ENCODE peak calls at places on chromosomes 5 and 9, in ten cellular contexts. X is A549; D is gastrocnemius medialis; W is OCI-LY7; K is WERI-Rb-1; U is mammary epithelial cell; G is PC-3; A is psoas muscle; Z is lower lobe of right lung; C is CD8-positive, alpha-beta T cell. L is an unnamed sample.

GRCh38 chr5:60851681-60852080 is 7.6 kb upstream of the ELOVL7 start:
- DNase-seq in Z (no peak), U (no peak), K (no peak), X (no peak), W (no peak), A (no peak), C (no peak), G (no peak), D (no peak), L (no peak)

GRCh38 chr5:79511945-79512493 is 1.9 kb downstream of the HOMER1 start:
- DNase-seq in C (no peak), Z (no peak), D (no peak), W (no peak), A (no peak), X (no peak), U (no peak), G (no peak), K (no peak), L (no peak)

GRCh38 chr5:147973086-147973485 is 66.7 kb upstream of the C5orf46 start:
- DNase-seq in Z (no peak), X (no peak), U (no peak), W (no peak), K (no peak), A (no peak), D (no peak), G (peak), C (no peak), L (no peak)

GRCh38 chr5:168663276-168664004 is 84.3 kb upstream of the PANK3 start:
- DNase-seq in G (no peak), W (no peak), U (no peak), K (no peak), C (no peak), D (no peak), X (no peak), Z (no peak), A (no peak), L (no peak)

GRCh38 chr9:132014218-132014800 is 65.4 kb downstream of the MED27 start:
- DNase-seq in C (no peak), D (no peak), Z (no peak), K (no peak), W (no peak), G (no peak), A (no peak), U (no peak), X (no peak), L (no peak)

GRCh38 chr5:138790684-138791083 is 37.5 kb downstream of the CTNNA1 start:
- DNase-seq in W (no peak), D (no peak), Z (no peak), K (no peak), G (no peak), A (no peak), U (no peak), C (no peak), X (no peak), L (no peak)

GRCh38 chr5:168851902-168852321 is 272.7 kb upstream of the PANK3 start:
- DNase-seq in Z (no peak), X (no peak), K (no peak), D (no peak), U (peak), C (no peak), W (no peak), A (no peak), G (peak), L (no peak)

GRCh38 chr9:105510024-105510423 is 47.9 kb upstream of the FKTN start:
- DNase-seq in W (no peak), G (no peak), K (no peak), U (peak), D (no peak), Z (no peak), A (no peak), C (no peak), X (no peak), L (no peak)

GRCh38 chr5:120765189-120765588 is 301.1 kb downstream of the PRR16 start:
- DNase-seq in W (no peak), A (no peak), K (no peak), Z (no peak), D (no peak), U (no peak), X (no peak), G (no peak), C (no peak), L (no peak)

GRCh38 chr9:2234371-2234893 is 219.3 kb downstream of the SMARCA2 start:
- DNase-seq in U (peak), W (no peak), K (peak), Z (no peak), C (no peak), X (no peak), A (no peak), D (peak), G (peak), L (no peak)

GRCh38 chr5:146368137-146368536 is 29.5 kb downstream of the POU4F3 start:
- DNase-seq in U (peak), D (no peak), W (no peak), G (peak), A (no peak), X (no peak), C (no peak), Z (no peak), K (no peak), L (no peak)

GRCh38 chr9:96655198-96655851 is at the start of gene PRXL2C:
- DNase-seq in D (peak), C (peak), X (peak), K (peak), U (peak), A (peak), G (peak), Z (peak), W (no peak), L (peak)

GRCh38 chr5:19531374-19531952 is 456.5 kb downstream of the CDH18 start:
- DNase-seq in K (no peak), U (peak), X (no peak), A (no peak), G (peak), Z (no peak), D (no peak), W (no peak), C (no peak), L (no peak)

GRCh38 chr9:110213413-110214044 is 5.6 kb upstream of the C9orf152 start:
- DNase-seq in X (no peak), A (no peak), Z (no peak), W (no peak), K (no peak), U (peak), D (no peak), G (no peak), C (no peak), L (no peak)

GRCh38 chr5:148569948-148570347 is 84.4 kb downstream of the HTR4 start:
- DNase-seq in Z (no peak), X (no peak), C (no peak), A (no peak), K (no peak), W (no peak), U (no peak), G (peak), D (no peak), L (no peak)

GRCh38 chr5:59621477-59621876 is 272.0 kb downstream of the PDE4D start:
- DNase-seq in A (no peak), X (no peak), U (no peak), Z (no peak), D (no peak), W (no peak), C (no peak), K (no peak), G (no peak), L (no peak)

GRCh38 chr9:13750061-13750460 is 470.6 kb upstream of the MPDZ start:
- DNase-seq in Z (no peak), W (no peak), U (peak), G (peak), D (no peak), A (no peak), X (no peak), C (no peak), K (no peak), L (no peak)

GRCh38 chr5:179267671-179268071 is 77.6 kb downstream of the ADAMTS2 start:
- DNase-seq in X (no peak), A (peak), G (no peak), U (no peak), C (no peak), K (no peak), D (no peak), Z (peak), W (no peak), L (peak)

GRCh38 chr5:87339986-87340385 is 72.3 kb downstream of the RASA1 start:
- DNase-seq in X (no peak), G (peak), U (no peak), D (no peak), A (no peak), W (no peak), K (no peak), Z (no peak), C (no peak), L (no peak)

DNA sequence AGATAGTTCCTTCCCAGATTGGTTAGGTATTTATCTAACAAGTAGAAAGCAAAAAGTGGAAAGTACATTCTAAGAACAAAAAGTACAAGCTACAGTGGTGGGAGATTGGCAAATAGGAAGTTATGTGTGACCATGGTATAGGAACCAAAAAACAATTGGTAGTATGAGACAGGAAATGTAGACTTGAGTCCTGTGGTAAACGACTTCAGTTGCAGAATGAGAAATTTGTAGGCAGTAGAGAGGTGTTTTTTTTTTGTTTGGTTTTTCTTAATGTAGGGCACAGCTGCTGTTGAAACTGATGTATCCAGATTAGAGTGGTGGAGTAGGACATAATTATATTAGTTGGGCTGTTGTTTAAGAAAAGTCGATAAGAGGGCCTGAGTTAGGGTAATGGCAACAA is 72.0 kb downstream of the CCNH start:
- DNase-seq in A (no peak), K (no peak), D (no peak), W (no peak), U (no peak), C (no peak), G (no peak), X (no peak), Z (no peak), L (no peak)
- H3K27ac ChIP-seq in A (no peak), K (no peak), D (no peak), W (no peak), U (no peak), C (peak), G (no peak), X (no peak), Z (no peak), L (no peak)

DNA sequence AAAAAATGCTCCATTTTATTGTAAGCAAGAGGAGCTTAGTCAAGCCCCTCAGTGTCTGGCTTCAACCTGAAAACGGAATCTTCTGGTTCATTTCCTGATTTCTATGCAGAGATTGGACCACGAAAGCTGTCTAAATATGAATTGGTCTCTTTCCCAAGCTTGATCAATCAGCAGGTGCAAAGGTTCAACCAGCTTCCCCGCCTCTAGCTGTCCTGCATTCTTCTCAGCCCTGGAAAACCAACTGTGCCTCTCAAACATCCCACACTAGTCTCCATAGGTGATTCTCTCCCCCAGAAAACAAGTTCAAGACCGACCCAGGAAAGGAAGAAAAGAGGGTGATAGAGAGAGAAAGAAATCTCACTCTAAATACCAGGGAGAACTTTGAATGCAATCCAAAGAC is 34.4 kb downstream of the FNBP1 start:
- DNase-seq in W (no peak), Z (no peak), K (no peak), G (no peak), A (no peak), C (no peak), D (no peak), U (no peak), X (no peak), L (no peak)
- H3K4me3 ChIP-seq in W (no peak), Z (no peak), K (no peak), G (no peak), A (no peak), C (no peak), D (no peak), U (no peak), X (no peak), L (no peak)

DNA sequence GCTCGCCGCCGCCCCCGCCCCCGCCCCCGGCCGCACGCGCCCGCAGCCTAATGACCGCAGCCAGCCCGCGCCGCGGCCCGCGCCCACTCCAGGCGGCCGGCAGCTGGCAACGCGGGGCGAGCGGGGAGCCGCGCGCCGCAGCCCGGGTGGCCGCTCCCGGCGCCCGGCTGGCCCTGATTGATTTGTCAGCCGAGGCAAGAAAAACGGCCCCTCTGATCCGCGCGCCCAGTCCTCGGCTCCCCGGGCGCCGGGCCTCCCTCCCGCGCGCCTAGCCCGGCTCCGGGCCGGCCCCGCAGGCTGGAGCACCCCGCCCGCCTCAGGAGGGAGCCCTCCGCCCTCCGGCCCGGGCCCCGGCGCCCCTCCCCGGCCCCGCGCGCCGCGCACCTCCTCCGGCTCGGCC is 11.9 kb upstream of the LHX2 start:
- DNase-seq in A (no peak), X (peak), D (no peak), U (no peak), G (no peak), W (no peak), Z (no peak), K (peak), C (no peak), L (no peak)
- H3K27ac ChIP-seq in A (no peak), X (peak), D (no peak), U (no peak), G (no peak), W (no peak), Z (no peak), K (no peak), C (no peak), L (no peak)

GRCh38 chr9:127223810-127224177 is 40.8 kb upstream of the GARNL3 start:
- DNase-seq in U (no peak), D (no peak), C (no peak), W (no peak), A (no peak), G (no peak), K (no peak), Z (no peak), X (no peak), L (no peak)
- H3K4me3 ChIP-seq in U (no peak), D (peak), C (peak), W (peak), A (peak), G (peak), K (peak), Z (peak), X (peak), L (no peak)

GRCh38 chr5:25334288-25334790 is 689.6 kb upstream of the CDH10 start:
- DNase-seq in C (no peak), W (no peak), D (no peak), Z (no peak), G (no peak), U (no peak), K (peak), X (no peak), A (no peak), L (no peak)
- H3K27ac ChIP-seq in C (no peak), W (no peak), D (no peak), Z (no peak), G (no peak), U (no peak), K (no peak), X (no peak), A (no peak), L (no peak)

DNA sequence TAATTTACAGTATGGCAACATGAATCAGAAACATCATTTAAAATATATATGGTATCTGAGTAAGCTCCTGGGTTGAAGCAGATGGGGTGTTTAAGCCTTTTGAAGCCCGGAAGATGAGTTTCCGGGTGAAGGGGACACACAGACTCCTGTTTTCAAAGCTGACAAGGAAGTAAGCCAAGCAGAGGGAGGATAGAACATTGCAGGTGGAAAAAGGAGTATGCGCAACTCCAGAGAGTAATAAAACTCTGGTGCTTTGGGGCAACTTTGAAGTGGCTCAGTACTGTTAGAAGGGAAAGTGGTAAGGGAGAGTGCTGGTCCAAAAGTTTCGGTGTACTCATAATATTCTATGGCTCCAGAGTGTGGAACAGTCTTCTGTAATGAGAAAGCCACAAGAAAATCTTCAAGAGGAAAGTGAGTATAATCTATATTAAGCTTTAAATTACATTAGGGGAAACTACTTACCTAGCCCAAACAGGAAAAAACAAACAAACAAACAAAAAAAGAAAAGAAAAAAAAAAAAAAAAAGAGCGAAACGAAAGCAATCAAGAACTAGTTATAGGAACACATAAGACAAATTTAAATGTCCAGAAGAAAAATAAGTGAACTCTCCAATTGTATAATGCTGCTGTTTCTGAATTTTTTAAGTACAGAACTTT is 2.3 kb upstream of the ST8SIA4 start:
- DNase-seq in Z (no peak), W (peak), X (no peak), U (no peak), G (no peak), K (no peak), D (no peak), A (no peak), C (no peak), L (no peak)
- H3K4me3 ChIP-seq in Z (peak), W (peak), X (no peak), U (no peak), G (no peak), K (no peak), D (no peak), A (peak), C (no peak), L (no peak)

GRCh38 chr9:94909965-94910730 is 183.6 kb downstream of the AOPEP start:
- DNase-seq in D (no peak), U (no peak), X (no peak), G (no peak), K (no peak), C (no peak), Z (no peak), W (no peak), A (no peak), L (no peak)
- H3K27ac ChIP-seq in D (no peak), U (no peak), X (peak), G (no peak), K (no peak), C (no peak), Z (peak), W (no peak), A (no peak), L (peak)

L was measured in aorta.